ENCODE peak calls at places on chromosomes 2 and 18, in nine cellular contexts. W is SW480; B is CD8-positive, alpha-beta T cell; A is NCI-H1092 treated with DMSO at 0.1 percent for 48 hours; X is activated naive CD8-positive, alpha-beta T cell treated with anti-CD3 and anti-CD28 coated beads, Interleukin-2, amount 10 ng/mL, durations not matched to agents 7 days and 5 days; O is BJ; N is stimulated activated CD8-positive, alpha-beta memory T cell treated with anti-CD3 and anti-CD28 coated beads, Interleukin-15, amount 100 ng/mL, for 1 hour; Z is stimulated activated CD4-positive, alpha-beta T cell treated with anti-CD3 and anti-CD28 coated beads, Interleukin-12 subunit alpha, Interleukin-12 subunit beta, amount 100 ng/mL, for 24 hours; Y is T-helper 9 cell. E is an unnamed sample.

GRCh38 chr2:28364611-28365010 is 28.0 kb upstream of the FOSL2 start:
- DNase-seq in W (no peak), B (no peak), A (no peak), X (no peak), O (no peak), N (no peak), Z (no peak), Y (no peak), E (no peak)

GRCh38 chr18:25675123-25675850 is 323.3 kb upstream of the ZNF521 start:
- DNase-seq in W (no peak), B (no peak), A (no peak), X (no peak), O (no peak), N (no peak), Z (no peak), Y (no peak), E (no peak)

GRCh38 chr18:36354989-36355388 is 57.5 kb downstream of the FHOD3 start:
- DNase-seq in W (no peak), B (no peak), A (no peak), X (no peak), O (peak; percentile 62), N (no peak), Z (no peak), Y (no peak), E (no peak)

GRCh38 chr2:176445831-176446433 is 176.7 kb downstream of the MTX2 start:
- DNase-seq in W (peak; percentile 51), B (no peak), A (no peak), X (no peak), O (peak; percentile 39), N (no peak), Z (no peak), Y (no peak), E (peak; percentile 30)

GRCh38 chr2:12227941-12228608 is 481.6 kb downstream of the LPIN1 start:
- DNase-seq in W (no peak), B (no peak), A (no peak), X (no peak), O (no peak), N (no peak), Z (no peak), Y (no peak), E (peak; percentile 60)

GRCh38 chr2:6417050-6417449 is 448.7 kb downstream of the CMPK2 start:
- DNase-seq in W (no peak), B (no peak), A (no peak), X (no peak), O (no peak), N (no peak), Z (no peak), Y (no peak), E (no peak)

GRCh38 chr2:91442246-91442905 is 2750.9 kb downstream of the RPIA start:
- DNase-seq in W (no peak), B (no peak), A (no peak), X (peak; percentile 42), O (no peak), N (no peak), Z (no peak), Y (no peak), E (no peak)

GRCh38 chr18:55286257-55286825 is 301.7 kb downstream of the TCF4 start:
- DNase-seq in W (no peak), B (no peak), A (no peak), X (no peak), O (no peak), N (no peak), Z (no peak), Y (no peak), E (no peak)

GRCh38 chr18:75656035-75656434 is 228.5 kb upstream of the SMIM21 start:
- DNase-seq in W (no peak), B (no peak), A (no peak), X (no peak), O (no peak), N (no peak), Z (no peak), Y (no peak), E (no peak)

GRCh38 chr2:170022692-170023091 is 155.3 kb upstream of the MYO3B start:
- DNase-seq in W (peak; percentile 3), B (no peak), A (peak; percentile 14), X (no peak), O (peak; percentile 37), N (no peak), Z (no peak), Y (no peak), E (peak; percentile 36)

GRCh38 chr2:181779288-181779871 is 99.1 kb upstream of the NEUROD1 start:
- DNase-seq in W (peak; percentile 34), B (no peak), A (no peak), X (no peak), O (no peak), N (no peak), Z (no peak), Y (no peak), E (no peak)

GRCh38 chr2:165357758-165358157 is 111.7 kb upstream of the CSRNP3 start:
- DNase-seq in W (no peak), B (no peak), A (no peak), X (no peak), O (peak; percentile 43), N (no peak), Z (no peak), Y (no peak), E (peak; percentile 66)

GRCh38 chr2:129733041-129733440 is 246.4 kb upstream of the RAB6C start:
- DNase-seq in W (no peak), B (no peak), A (no peak), X (no peak), O (no peak), N (no peak), Z (no peak), Y (no peak), E (no peak)

GRCh38 chr2:189854152-189854551 is 69.9 kb downstream of the PMS1 start:
- DNase-seq in W (no peak), B (no peak), A (no peak), X (no peak), O (peak; percentile 23), N (no peak), Z (no peak), Y (no peak), E (no peak)

GRCh38 chr2:237235383-237236095 is 149.8 kb downstream of the COPS8 start:
- DNase-seq in W (peak; percentile 69), B (no peak), A (no peak), X (no peak), O (no peak), N (no peak), Z (no peak), Y (no peak), E (no peak)

GRCh38 chr2:213064099-213064498 is 87.3 kb downstream of the IKZF2 start:
- DNase-seq in W (no peak), B (no peak), A (no peak), X (no peak), O (no peak), N (no peak), Z (no peak), Y (no peak), E (no peak)

GRCh38 chr2:98472961-98473746 is 28.5 kb downstream of the INPP4A start:
- DNase-seq in W (no peak), B (no peak), A (no peak), X (no peak), O (no peak), N (no peak), Z (no peak), Y (no peak), E (no peak)

GRCh38 chr2:127365211-127365643 is 22.5 kb downstream of the MAP3K2 start:
- DNase-seq in W (peak; percentile 22), B (no peak), A (no peak), X (no peak), O (no peak), N (no peak), Z (no peak), Y (no peak), E (no peak)

GRCh38 chr2:121049921-121050585 is 234.9 kb downstream of the TFCP2L1 start:
- DNase-seq in W (no peak), B (no peak), A (no peak), X (no peak), O (no peak), N (no peak), Z (no peak), Y (no peak), E (no peak)

GRCh38 chr2:43692428-43692994 is 16.3 kb upstream of the C1GALT1C1L start:
- DNase-seq in W (no peak), B (no peak), A (no peak), X (no peak), O (no peak), N (no peak), Z (no peak), Y (no peak), E (no peak)

GRCh38 chr18:5298156-5298852 is 2.8 kb upstream of the ZBTB14 start:
- DNase-seq in W (no peak), B (no peak), A (no peak), X (no peak), O (no peak), N (no peak), Z (no peak), Y (no peak), E (no peak)

GRCh38 chr2:65420712-65421431 is 11.5 kb downstream of the SPRED2 start:
- DNase-seq in W (peak; percentile 35), B (no peak), A (no peak), X (no peak), O (no peak), N (no peak), Z (no peak), Y (no peak), E (no peak)

GRCh38 chr18:60389314-60389713 is 16.7 kb upstream of the MC4R start:
- DNase-seq in W (no peak), B (no peak), A (no peak), X (no peak), O (peak; percentile 1), N (no peak), Z (no peak), Y (no peak), E (no peak)

GRCh38 chr2:172671506-172671905 is 64.1 kb upstream of the RAPGEF4 start:
- DNase-seq in W (no peak), B (no peak), A (no peak), X (no peak), O (no peak), N (no peak), Z (no peak), Y (no peak), E (no peak)

GRCh38 chr2:32135409-32135808 is 30.3 kb upstream of the SLC30A6 start:
- DNase-seq in W (peak; percentile 70), B (no peak), A (no peak), X (no peak), O (peak; percentile 74), N (no peak), Z (no peak), Y (no peak), E (peak; percentile 55)

GRCh38 chr2:235552671-235553070 is 58.8 kb downstream of the AGAP1 start:
- DNase-seq in W (no peak), B (no peak), A (no peak), X (no peak), O (no peak), N (no peak), Z (no peak), Y (no peak), E (no peak)

GRCh38 chr2:143205106-143205764 is 76.0 kb downstream of the ARHGAP15 start:
- DNase-seq in W (peak; percentile 11), B (no peak), A (no peak), X (no peak), O (no peak), N (no peak), Z (no peak), Y (no peak), E (no peak)

GRCh38 chr2:11553661-11554429 is 20.0 kb downstream of the GREB1 start:
- DNase-seq in W (peak; percentile 70), B (no peak), A (no peak), X (no peak), O (no peak), N (no peak), Z (no peak), Y (no peak), E (no peak)

GRCh38 chr18:63860536-63860930 is 27.0 kb upstream of the SERPINB2 start:
- DNase-seq in W (no peak), B (no peak), A (no peak), X (no peak), O (no peak), N (no peak), Z (no peak), Y (no peak), E (no peak)

GRCh38 chr2:133886735-133887675 is 318.7 kb upstream of the NCKAP5 start:
- DNase-seq in W (peak; percentile 73), B (peak; percentile 4), A (peak; percentile 44), X (peak; percentile 36), O (peak; percentile 94), N (peak; percentile 8), Z (peak; percentile 31), Y (peak; percentile 38), E (peak; percentile 22)

GRCh38 chr2:120953066-120953760 is 217.5 kb downstream of the GLI2 start:
- DNase-seq in W (no peak), B (no peak), A (no peak), X (no peak), O (no peak), N (no peak), Z (no peak), Y (no peak), E (no peak)